ENCODE peak calls at places on chromosomes 7 and 10, in nine cellular contexts. F is Peyer's patch; C is CD8-positive, alpha-beta memory T cell; X is body of pancreas; S is GM23248; R is foreskin keratinocyte; L is A673; Y is esophagus squamous epithelium; W is heart right ventricle. K is an unnamed sample. For H3K4me1, the result is how much of the 10 kb centered on the place peaks cover.

GRCh38 chr10:119219747-119220320 is 12.5 kb downstream of the GRK5 start:
- DNase-seq in F (no peak), C (no peak), X (no peak), S (peak), R (no peak), L (no peak), Y (no peak), W (no peak), K (no peak)

GRCh38 chr7:85010306-85010705 is 176.6 kb downstream of the SEMA3D start:
- DNase-seq in F (no peak), C (no peak), X (no peak), S (no peak), R (no peak), L (no peak), Y (no peak), W (no peak), K (no peak)

GRCh38 chr7:105958037-105958436 is 5.0 kb upstream of the CDHR3 start:
- DNase-seq in F (no peak), C (no peak), X (no peak), S (no peak), R (no peak), L (no peak), Y (no peak), W (no peak), K (no peak)

GRCh38 chr7:7563813-7564212 is 2.9 kb upstream of the MIOS start:
- DNase-seq in F (no peak), C (no peak), X (no peak), S (peak), R (no peak), L (no peak), Y (no peak), W (no peak), K (no peak)

GRCh38 chr7:26083113-26083512 is 68.9 kb upstream of the NFE2L3 start:
- DNase-seq in F (no peak), C (no peak), X (no peak), S (peak), R (peak), L (peak), Y (no peak), W (no peak), K (no peak)

GRCh38 chr7:92835851-92836488 is 403 bp downstream of the CDK6 start:
- DNase-seq in F (peak), C (peak), X (peak), S (peak), R (peak), L (peak), Y (no peak), W (no peak), K (peak)

GRCh38 chr10:97708976-97709745 is 4.4 kb upstream of the MARVELD1 start:
- DNase-seq in F (peak), C (peak), X (peak), S (peak), R (peak), L (peak), Y (no peak), W (peak), K (peak)

GRCh38 chr7:778968-779451 is 51.9 kb upstream of the PRKAR1B start:
- DNase-seq in F (no peak), C (no peak), X (no peak), S (no peak), R (no peak), L (peak), Y (no peak), W (no peak), K (no peak)

GRCh38 chr7:8418627-8419245 is 14.7 kb upstream of the NXPH1 start:
- DNase-seq in F (peak), C (peak), X (peak), S (peak), R (peak), L (peak), Y (no peak), W (no peak), K (peak)

GRCh38 chr7:47264021-47264651 is 317.8 kb downstream of the TNS3 start:
- DNase-seq in F (peak), C (no peak), X (no peak), S (no peak), R (no peak), L (no peak), Y (no peak), W (no peak), K (no peak)

GRCh38 chr7:51635801-51636200 is 319.2 kb upstream of the COBL start:
- DNase-seq in F (peak), C (no peak), X (no peak), S (no peak), R (no peak), L (no peak), Y (no peak), W (no peak), K (no peak)

GRCh38 chr7:98656899-98657298 is 39.8 kb downstream of the NPTX2 start:
- DNase-seq in F (no peak), C (no peak), X (no peak), S (no peak), R (no peak), L (no peak), Y (no peak), W (no peak), K (no peak)

GRCh38 chr10:69878951-69879350 is 77.2 kb downstream of the COL13A1 start:
- DNase-seq in F (no peak), C (no peak), X (no peak), S (no peak), R (no peak), L (no peak), Y (no peak), W (no peak), K (no peak)

GRCh38 chr10:95208702-95209391 is 14.8 kb downstream of the ACSM6 start:
- DNase-seq in F (no peak), C (no peak), X (no peak), S (peak), R (no peak), L (peak), Y (no peak), W (no peak), K (no peak)

GRCh38 chr7:81638216-81638615 is 131.6 kb downstream of the HGF start:
- DNase-seq in F (no peak), C (no peak), X (no peak), S (peak), R (peak), L (peak), Y (no peak), W (no peak), K (no peak)

GRCh38 chr7:45180084-45180986 is 22.7 kb downstream of the RAMP3 start:
- DNase-seq in F (peak), C (no peak), X (no peak), S (no peak), R (no peak), L (no peak), Y (no peak), W (no peak), K (no peak)

GRCh38 chr7:140744005-140744404 is 47.5 kb downstream of the NDUFB2 start:
- DNase-seq in F (peak), C (no peak), X (no peak), S (no peak), R (no peak), L (no peak), Y (no peak), W (no peak), K (no peak)

GRCh38 chr7:27171636-27172387 is 2.3 kb downstream of the HOXA10 start:
- DNase-seq in F (peak), C (no peak), X (peak), S (peak), R (peak), L (no peak), Y (no peak), W (no peak), K (no peak)

GRCh38 chr10:89543841-89544240 is 8.4 kb upstream of the SLC16A12 start:
- DNase-seq in F (no peak), C (no peak), X (no peak), S (no peak), R (peak), L (no peak), Y (no peak), W (no peak), K (no peak)

GRCh38 chr7:116528008-116528789 is 3.4 kb downstream of the CAV1 start:
- DNase-seq in F (peak), C (no peak), X (peak), S (peak), R (peak), L (peak), Y (no peak), W (peak), K (no peak)

GRCh38 chr7:95434501-95435421 is at the start of gene PON2:
- DNase-seq in F (peak), C (peak), X (peak), S (peak), R (peak), L (peak), Y (no peak), W (peak), K (peak)

GRCh38 chr10:2137549-2138174 is 400.3 kb upstream of the ADARB2 start:
- DNase-seq in F (no peak), C (no peak), X (no peak), S (no peak), R (peak), L (peak), Y (no peak), W (no peak), K (no peak)

GRCh38 chr7:30074422-30075030 is 46.3 kb downstream of the PLEKHA8 start:
- DNase-seq in F (no peak), C (no peak), X (no peak), S (peak), R (peak), L (peak), Y (no peak), W (no peak), K (no peak)

GRCh38 chr10:113027230-113027573 is 77.2 kb downstream of the TCF7L2 start:
- DNase-seq in F (no peak), C (no peak), X (no peak), S (no peak), R (no peak), L (no peak), Y (no peak), W (no peak), K (no peak)

GRCh38 chr7:99102361-99102760 is 41.5 kb downstream of the SMURF1 start:
- DNase-seq in F (no peak), C (no peak), X (no peak), S (peak), R (no peak), L (no peak), Y (no peak), W (no peak), K (no peak)

GRCh38 chr10:93313798-93314197 is 168.3 kb downstream of the MYOF start:
- DNase-seq in F (no peak), C (no peak), X (no peak), S (peak), R (no peak), L (no peak), Y (no peak), W (no peak), K (no peak)

GRCh38 chr7:28626629-28627262 is 214.4 kb downstream of the CREB5 start:
- DNase-seq in F (no peak), C (no peak), X (no peak), S (peak), R (peak), L (peak), Y (no peak), W (no peak), K (no peak)

GRCh38 chr7:112360681-112361080 is 89.6 kb upstream of the IFRD1 start:
- DNase-seq in F (no peak), C (no peak), X (no peak), S (no peak), R (no peak), L (no peak), Y (no peak), W (no peak), K (no peak)

GRCh38 chr7:96269246-96269994 is 52.5 kb downstream of the SLC25A13 start:
- DNase-seq in F (no peak), C (no peak), X (no peak), S (no peak), R (no peak), L (no peak), Y (no peak), W (no peak), K (no peak)

GRCh38 chr7:25965405-25966123 is 186.4 kb upstream of the NFE2L3 start:
- DNase-seq in F (no peak), C (no peak), X (peak), S (no peak), R (peak), L (no peak), Y (no peak), W (no peak), K (no peak)

GRCh38 chr10:37758074-37758473 is 99.3 kb downstream of the ZNF248 start:
- DNase-seq in F (no peak), C (no peak), X (no peak), S (no peak), R (no peak), L (no peak), Y (no peak), W (no peak), K (no peak)

DNA sequence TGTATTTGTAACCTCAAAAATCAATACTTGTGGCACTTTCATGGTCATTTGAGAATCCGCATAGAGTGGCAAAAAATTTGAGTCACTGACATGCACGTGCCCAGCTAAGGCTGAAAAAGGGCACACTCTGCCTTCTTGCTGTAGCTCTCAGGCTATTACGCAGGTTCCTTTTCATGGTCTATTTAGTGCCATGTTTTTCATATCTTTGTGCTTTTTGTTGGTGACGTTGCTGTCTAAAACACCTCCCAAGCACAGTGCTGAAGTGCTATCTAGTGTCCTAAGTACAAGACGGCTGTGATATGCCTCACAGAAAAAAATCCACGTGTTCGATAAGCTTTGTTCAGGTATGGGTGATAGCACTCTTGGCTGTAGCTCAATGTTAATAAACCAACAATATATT is 50.9 kb downstream of the CREB3L2 start:
- DNase-seq in F (no peak), C (no peak), X (no peak), S (no peak), R (no peak), L (no peak), Y (no peak), W (no peak), K (no peak)
- H3K4me1 ChIP-seq in F (under half), C (under half), X (half or more), S (under half), R (under half), L (under half), Y (under half), W (half or more), K (under half)

GRCh38 chr10:22617516-22617915 is 96.9 kb downstream of the PIP4K2A start:
- DNase-seq in F (no peak), C (no peak), X (no peak), S (no peak), R (no peak), L (peak), Y (no peak), W (no peak), K (no peak)
- H3K4me1 ChIP-seq in F (under half), C (half or more), X (under half), S (half or more), R (under half), L (half or more), Y (under half), W (half or more), K (half or more)

GRCh38 chr10:46304671-46305429 is 18.1 kb downstream of the ANTXRL start:
- DNase-seq in F (no peak), C (no peak), X (no peak), S (no peak), R (no peak), L (no peak), Y (no peak), W (no peak), K (no peak)
- H3K4me1 ChIP-seq in F (under half), C (under half), X (under half), S (under half), R (under half), L (under half), Y (under half), W (under half), K (under half)

DNA sequence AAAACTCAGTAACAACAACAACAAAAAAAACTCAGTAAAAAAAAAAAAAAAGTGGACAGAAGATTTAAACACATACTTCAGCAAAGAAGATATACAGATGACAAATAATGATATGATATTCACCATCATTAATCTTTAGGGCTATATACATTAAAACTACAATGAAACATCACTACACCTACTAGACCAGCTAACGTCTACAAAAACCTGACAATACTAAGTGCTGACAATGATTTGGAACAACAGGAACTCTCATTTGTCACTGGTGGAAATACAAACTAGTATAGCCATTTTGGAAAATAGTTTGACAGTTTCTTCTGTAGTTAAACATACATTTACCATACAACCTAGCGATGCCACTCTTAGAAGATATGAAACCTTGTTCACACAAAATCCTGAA is 171.8 kb upstream of the RHEB start:
- DNase-seq in F (no peak), C (no peak), X (no peak), S (no peak), R (no peak), L (no peak), Y (no peak), W (no peak), K (no peak)
- H3K4me1 ChIP-seq in F (under half), C (under half), X (under half), S (under half), R (under half), L (under half), Y (under half), W (half or more), K (under half)

DNA sequence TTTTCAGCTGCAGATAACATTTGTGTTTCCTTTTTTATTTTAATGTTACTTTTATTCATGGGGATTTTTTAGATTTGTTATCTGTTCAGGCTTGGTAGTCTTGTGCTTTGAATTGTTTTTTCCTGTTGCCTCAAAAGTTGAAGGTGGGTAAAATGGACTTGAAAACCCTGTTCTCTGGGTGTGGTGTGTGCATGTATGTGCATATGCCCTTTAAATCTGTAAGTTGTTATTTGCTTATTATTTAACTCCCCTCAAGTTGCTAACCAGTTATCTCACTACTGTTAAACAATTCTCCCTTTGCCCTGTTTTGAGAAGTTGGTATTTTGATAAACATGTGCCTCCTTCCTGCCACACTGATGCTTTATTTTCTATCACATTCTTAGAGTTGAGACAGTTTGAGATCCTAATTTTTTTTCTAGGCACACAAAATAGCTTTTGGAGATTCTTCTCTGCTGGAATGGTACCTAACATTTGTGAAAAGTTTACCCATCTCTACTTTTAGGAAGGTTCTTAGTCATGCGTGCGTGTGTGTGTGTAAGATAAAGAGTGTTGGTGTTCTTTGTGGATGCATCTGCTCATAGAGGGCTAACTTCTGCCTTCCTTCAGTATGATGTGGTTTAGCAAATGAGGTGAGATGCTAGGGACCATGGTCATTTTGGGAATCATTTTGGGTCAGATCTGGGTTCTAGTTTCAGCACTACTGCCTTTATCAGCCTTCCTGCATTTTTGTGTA is 30.7 kb downstream of the TSPAN14 start:
- DNase-seq in F (no peak), C (no peak), X (no peak), S (no peak), R (no peak), L (no peak), Y (no peak), W (no peak), K (no peak)
- H3K4me1 ChIP-seq in F (under half), C (half or more), X (under half), S (under half), R (under half), L (under half), Y (half or more), W (half or more), K (half or more)

GRCh38 chr10:66639351-66639750 is 286.5 kb upstream of the LRRTM3 start:
- DNase-seq in F (no peak), C (no peak), X (no peak), S (no peak), R (peak), L (no peak), Y (no peak), W (no peak), K (no peak)
- H3K4me1 ChIP-seq in F (under half), C (under half), X (under half), S (under half), R (under half), L (under half), Y (under half), W (under half), K (under half)

DNA sequence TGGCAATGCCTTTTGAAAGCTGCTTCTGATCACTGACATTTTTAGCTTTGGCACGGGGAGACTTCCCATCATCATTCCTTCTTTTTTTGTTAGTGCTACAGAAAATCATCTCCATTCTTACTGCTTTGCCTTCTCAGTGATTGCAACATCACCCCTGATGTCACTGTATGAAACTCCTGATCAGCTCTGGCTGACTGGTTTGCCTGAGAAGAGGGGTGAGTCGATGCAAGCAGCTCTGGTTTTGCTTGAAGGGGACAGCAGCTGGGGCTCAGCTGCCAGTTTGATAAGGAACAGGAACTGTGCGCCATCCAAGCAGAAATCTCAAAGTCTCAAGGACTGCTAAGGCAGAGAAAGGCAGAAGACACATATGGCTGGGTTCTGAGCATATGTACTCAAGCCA is 808.5 kb upstream of the CELF2 start:
- DNase-seq in F (peak), C (no peak), X (peak), S (peak), R (peak), L (no peak), Y (no peak), W (no peak), K (no peak)
- H3K4me1 ChIP-seq in F (under half), C (under half), X (under half), S (under half), R (under half), L (under half), Y (under half), W (under half), K (under half)

GRCh38 chr7:128740996-128741395 is 1.8 kb downstream of the CALU start:
- DNase-seq in F (no peak), C (no peak), X (peak), S (peak), R (no peak), L (no peak), Y (no peak), W (no peak), K (no peak)

GRCh38 chr7:128738570-128739047 is 550 bp upstream of the CALU start:
- DNase-seq in F (no peak), C (no peak), X (no peak), S (peak), R (no peak), L (no peak), Y (no peak), W (no peak), K (no peak)

GRCh38 chr7:128741491-128741890 is 2.3 kb downstream of the CALU start:
- DNase-seq in F (no peak), C (no peak), X (no peak), S (peak), R (no peak), L (no peak), Y (no peak), W (no peak), K (no peak)

GRCh38 chr7:128739048-128739962 is at the start of gene CALU:
- DNase-seq in F (peak), C (peak), X (peak), S (peak), R (peak), L (peak), Y (peak), W (peak), K (peak)

GRCh38 chr7:128739990-128740682 is 977 bp downstream of the CALU start:
- DNase-seq in F (no peak), C (no peak), X (no peak), S (peak), R (no peak), L (no peak), Y (no peak), W (no peak), K (no peak)
- H3K4me1 ChIP-seq in F (under half), C (under half), X (under half), S (under half), R (under half), L (under half), Y (under half), W (half or more), K (under half)